ENCODE peak calls at places on chromosomes 5 and 9, in five cellular contexts. Y, N, F, H and S are unnamed samples.

GRCh38 chr9:13845460-13845859 is 468.5 kb downstream of the NFIB start:
- DNase-seq in Y (peak; percentile 67), N (peak; percentile 24), F (no peak), H (no peak), S (no peak)

GRCh38 chr5:153802419-153802818 is 236.3 kb downstream of the FAM114A2 start:
- DNase-seq in Y (no peak), N (no peak), F (no peak), H (no peak), S (no peak)

GRCh38 chr9:26375448-26375847 is 517.2 kb downstream of the CAAP1 start:
- DNase-seq in Y (peak; percentile 23), N (no peak), F (no peak), H (no peak), S (no peak)

GRCh38 chr5:60687927-60688720 is 11.8 kb downstream of the DEPDC1B start:
- DNase-seq in Y (peak; percentile 52), N (peak; percentile 80), F (no peak), H (no peak), S (no peak)

GRCh38 chr5:178364326-178364675 is 131.7 kb upstream of the PHYKPL start:
- DNase-seq in Y (no peak), N (no peak), F (no peak), H (no peak), S (no peak)

GRCh38 chr9:18438951-18439350 is 35.0 kb upstream of the ADAMTSL1 start:
- DNase-seq in Y (no peak), N (no peak), F (no peak), H (no peak), S (no peak)

GRCh38 chr5:81003987-81004386 is 43.8 kb downstream of the RASGRF2 start:
- DNase-seq in Y (no peak), N (no peak), F (no peak), H (no peak), S (no peak)

GRCh38 chr5:53416144-53416730 is 64.2 kb upstream of the FST start:
- DNase-seq in Y (peak; percentile 60), N (no peak), F (no peak), H (no peak), S (no peak)

GRCh38 chr5:14186132-14186830 is 43.1 kb downstream of the TRIO start:
- DNase-seq in Y (peak; percentile 87), N (peak; percentile 77), F (no peak), H (no peak), S (no peak)

GRCh38 chr5:14187157-14187556 is 44.0 kb downstream of the TRIO start:
- DNase-seq in Y (no peak), N (no peak), F (no peak), H (no peak), S (no peak)

GRCh38 chr5:14189680-14190079 is 46.5 kb downstream of the TRIO start:
- DNase-seq in Y (no peak), N (no peak), F (no peak), H (no peak), S (no peak)

GRCh38 chr5:14188778-14189177 is 45.6 kb downstream of the TRIO start:
- DNase-seq in Y (no peak), N (no peak), F (no peak), H (no peak), S (no peak)

DNA sequence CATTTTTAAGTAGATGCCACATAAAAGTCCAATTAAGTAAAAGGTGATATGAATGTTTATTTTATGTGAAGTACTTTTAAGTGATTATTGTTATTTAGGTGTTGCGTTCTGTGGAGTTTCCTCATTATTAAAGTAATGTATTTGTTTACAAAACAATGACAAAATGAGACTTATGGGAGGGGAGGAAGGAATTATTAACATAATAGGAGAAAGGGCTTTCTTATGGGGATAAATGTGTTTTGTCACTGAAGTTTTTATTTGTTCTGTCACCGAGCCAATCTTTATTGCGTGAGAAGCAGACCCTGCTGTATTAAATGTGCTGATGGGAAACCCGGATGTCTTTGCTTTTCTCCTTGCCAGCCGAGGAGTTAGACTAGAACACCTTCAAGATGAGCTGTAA is 44.5 kb downstream of the TRIO start:
- DNase-seq in Y (no peak), N (peak; percentile 83), F (no peak), H (no peak), S (no peak)
- H3K27ac ChIP-seq in Y (peak overlapping the region; percentile 97), N (peak overlapping the region; percentile 97), F (peak overlapping the region; percentile 96), H (peak overlapping the region; percentile 54), S (no peak overlapping the region)

GRCh38 chr9:87597710-87598200 is 100.1 kb downstream of the DAPK1 start:
- DNase-seq in Y (no peak), N (no peak), F (no peak), H (no peak), S (no peak)

GRCh38 chr9:87601595-87601994 is 103.9 kb downstream of the DAPK1 start:
- DNase-seq in Y (no peak), N (no peak), F (no peak), H (no peak), S (no peak)

GRCh38 chr9:87602933-87603643 is 105.4 kb downstream of the DAPK1 start:
- DNase-seq in Y (no peak), N (no peak), F (no peak), H (no peak), S (no peak)

GRCh38 chr9:87601175-87601574 is 103.5 kb downstream of the DAPK1 start:
- DNase-seq in Y (no peak), N (no peak), F (no peak), H (no peak), S (peak; percentile 62)

GRCh38 chr9:87599901-87600610 is 102.4 kb downstream of the DAPK1 start:
- DNase-seq in Y (no peak), N (peak; percentile 92), F (peak; percentile 35), H (peak; percentile 21), S (no peak)
- H3K27ac ChIP-seq in Y (no peak overlapping the region), N (peak overlapping the region; percentile 21), F (no peak overlapping the region), H (no peak overlapping the region), S (peak overlapping the region; percentile 61)

GRCh38 chr5:136730426-136730825 is 365.1 kb upstream of the TRPC7 start:
- DNase-seq in Y (no peak), N (no peak), F (no peak), H (no peak), S (no peak)
- H3K27ac ChIP-seq in Y (no peak overlapping the region), N (peak overlapping the region; percentile 59), F (no peak overlapping the region), H (no peak overlapping the region), S (no peak overlapping the region)

GRCh38 chr5:144427871-144428270 is 257.2 kb downstream of the KCTD16 start:
- DNase-seq in Y (no peak), N (no peak), F (no peak), H (no peak), S (no peak)
- H3K27ac ChIP-seq in Y (no peak overlapping the region), N (no peak overlapping the region), F (no peak overlapping the region), H (no peak overlapping the region), S (no peak overlapping the region)

DNA sequence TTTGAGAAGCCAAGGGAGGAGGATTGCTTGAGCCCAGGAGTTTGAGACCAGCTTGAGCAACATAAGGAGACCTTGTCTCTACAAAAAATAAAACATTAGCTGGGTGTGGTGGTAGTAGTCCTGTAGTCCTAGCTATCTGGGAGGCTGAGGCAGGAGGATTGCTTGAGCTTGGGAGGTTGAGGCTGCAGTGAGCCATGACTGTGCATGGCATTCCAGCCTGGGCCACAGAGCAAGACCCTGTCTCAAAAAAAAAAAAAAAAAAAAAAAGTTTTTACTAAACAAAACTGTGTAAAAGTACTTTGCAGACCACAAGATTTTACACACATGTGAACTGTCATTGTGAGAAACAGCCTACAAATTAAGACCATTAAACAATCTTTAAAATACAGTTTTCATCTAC is 21.2 kb downstream of the NDST1 start:
- DNase-seq in Y (no peak), N (no peak), F (no peak), H (no peak), S (no peak)
- H3K27ac ChIP-seq in Y (no peak overlapping the region), N (no peak overlapping the region), F (no peak overlapping the region), H (peak overlapping the region; percentile 54), S (no peak overlapping the region)

GRCh38 chr9:121185774-121186403 is 15.8 kb downstream of the RAB14 start:
- DNase-seq in Y (no peak), N (no peak), F (no peak), H (no peak), S (no peak)
- H3K27ac ChIP-seq in Y (no peak overlapping the region), N (no peak overlapping the region), F (no peak overlapping the region), H (no peak overlapping the region), S (no peak overlapping the region)

GRCh38 chr9:98379572-98379971 is 124.1 kb upstream of the TBC1D2 start:
- DNase-seq in Y (no peak), N (no peak), F (no peak), H (no peak), S (no peak)
- H3K27ac ChIP-seq in Y (no peak overlapping the region), N (no peak overlapping the region), F (no peak overlapping the region), H (no peak overlapping the region), S (no peak overlapping the region)

GRCh38 chr9:33835625-33836260 is 18.8 kb downstream of the UBE2R2 start:
- DNase-seq in Y (no peak), N (no peak), F (no peak), H (no peak), S (no peak)
- H3K27ac ChIP-seq in Y (peak overlapping the region; percentile 27), N (no peak overlapping the region), F (no peak overlapping the region), H (no peak overlapping the region), S (peak overlapping the region; percentile 13)

GRCh38 chr9:97406620-97407177 is 5.2 kb upstream of the TDRD7 start:
- DNase-seq in Y (no peak), N (no peak), F (no peak), H (no peak), S (no peak)
- H3K27ac ChIP-seq in Y (no peak overlapping the region), N (no peak overlapping the region), F (no peak overlapping the region), H (no peak overlapping the region), S (no peak overlapping the region)